ENCODE peak calls at places on chromosomes 5 and 9, in six cellular contexts. One of them, this sample, is unnamed.

GRCh38 chr5:31986101-31986500 is 188.0 kb downstream of the GOLPH3 start:
- DNase-seq in KBM-7: no peak
- DNase-seq in fibroblast of lung: no peak
- DNase-seq in T-helper 1 cell: no peak
- DNase-seq in kidney glomerular epithelial cell: no peak
- DNase-seq in Right ventricle myocardium superior: no peak
- DNase-seq in this sample: no peak

GRCh38 chr9:93112864-93113389 is 16.9 kb downstream of the CARD19 start:
- DNase-seq in KBM-7: no peak
- DNase-seq in fibroblast of lung: no peak
- DNase-seq in T-helper 1 cell: no peak
- DNase-seq in kidney glomerular epithelial cell: no peak
- DNase-seq in Right ventricle myocardium superior: peak; percentile 35
- DNase-seq in this sample: peak; percentile 15

GRCh38 chr5:33530183-33530962 is 89.6 kb downstream of the TARS1 start:
- DNase-seq in KBM-7: no peak
- DNase-seq in fibroblast of lung: no peak
- DNase-seq in T-helper 1 cell: no peak
- DNase-seq in kidney glomerular epithelial cell: no peak
- DNase-seq in Right ventricle myocardium superior: no peak
- DNase-seq in this sample: no peak

GRCh38 chr9:111483419-111483861 is 743 bp downstream of the ECPAS start:
- DNase-seq in KBM-7: no peak
- DNase-seq in fibroblast of lung: no peak
- DNase-seq in T-helper 1 cell: no peak
- DNase-seq in kidney glomerular epithelial cell: no peak
- DNase-seq in Right ventricle myocardium superior: no peak
- DNase-seq in this sample: peak; percentile 31

GRCh38 chr9:113509463-113509862 is 45.9 kb downstream of the RGS3 start:
- DNase-seq in KBM-7: no peak
- DNase-seq in fibroblast of lung: peak; percentile 60
- DNase-seq in T-helper 1 cell: no peak
- DNase-seq in kidney glomerular epithelial cell: no peak
- DNase-seq in Right ventricle myocardium superior: no peak
- DNase-seq in this sample: no peak

GRCh38 chr5:24110019-24110615 is 534.7 kb downstream of the CDH10 start:
- DNase-seq in KBM-7: peak; percentile 28
- DNase-seq in fibroblast of lung: peak; percentile 17
- DNase-seq in T-helper 1 cell: no peak
- DNase-seq in kidney glomerular epithelial cell: peak; percentile 38
- DNase-seq in Right ventricle myocardium superior: no peak
- DNase-seq in this sample: no peak

GRCh38 chr9:88873635-88874034 is 117.6 kb upstream of the S1PR3 start:
- DNase-seq in KBM-7: no peak
- DNase-seq in fibroblast of lung: no peak
- DNase-seq in T-helper 1 cell: no peak
- DNase-seq in kidney glomerular epithelial cell: no peak
- DNase-seq in Right ventricle myocardium superior: no peak
- DNase-seq in this sample: no peak

GRCh38 chr9:110742741-110743371 is 74.3 kb downstream of the MUSK start:
- DNase-seq in KBM-7: no peak
- DNase-seq in fibroblast of lung: peak; percentile 92
- DNase-seq in T-helper 1 cell: no peak
- DNase-seq in kidney glomerular epithelial cell: peak; percentile 37
- DNase-seq in Right ventricle myocardium superior: no peak
- DNase-seq in this sample: no peak

GRCh38 chr5:9347541-9348295 is 198.2 kb downstream of the SEMA5A start:
- DNase-seq in KBM-7: no peak
- DNase-seq in fibroblast of lung: no peak
- DNase-seq in T-helper 1 cell: no peak
- DNase-seq in kidney glomerular epithelial cell: no peak
- DNase-seq in Right ventricle myocardium superior: no peak
- DNase-seq in this sample: no peak

GRCh38 chr5:80963521-80963895 is 3.3 kb downstream of the RASGRF2 start:
- DNase-seq in KBM-7: no peak
- DNase-seq in fibroblast of lung: no peak
- DNase-seq in T-helper 1 cell: no peak
- DNase-seq in kidney glomerular epithelial cell: no peak
- DNase-seq in Right ventricle myocardium superior: no peak
- DNase-seq in this sample: no peak

GRCh38 chr5:97162045-97162444 is 19.6 kb upstream of the LIX1 start:
- DNase-seq in KBM-7: peak; percentile 75
- DNase-seq in fibroblast of lung: peak; percentile 88
- DNase-seq in T-helper 1 cell: no peak
- DNase-seq in kidney glomerular epithelial cell: peak; percentile 79
- DNase-seq in Right ventricle myocardium superior: no peak
- DNase-seq in this sample: peak; percentile 73

GRCh38 chr5:16411741-16412455 is 53.7 kb downstream of the ZNF622 start:
- DNase-seq in KBM-7: no peak
- DNase-seq in fibroblast of lung: no peak
- DNase-seq in T-helper 1 cell: no peak
- DNase-seq in kidney glomerular epithelial cell: peak; percentile 3
- DNase-seq in Right ventricle myocardium superior: no peak
- DNase-seq in this sample: no peak

GRCh38 chr5:31361906-31362900 is 168.7 kb downstream of the CDH6 start:
- DNase-seq in KBM-7: no peak
- DNase-seq in fibroblast of lung: no peak
- DNase-seq in T-helper 1 cell: no peak
- DNase-seq in kidney glomerular epithelial cell: no peak
- DNase-seq in Right ventricle myocardium superior: no peak
- DNase-seq in this sample: no peak

GRCh38 chr5:149149942-149150341 is 8.6 kb downstream of the ABLIM3 start:
- DNase-seq in KBM-7: no peak
- DNase-seq in fibroblast of lung: no peak
- DNase-seq in T-helper 1 cell: no peak
- DNase-seq in kidney glomerular epithelial cell: no peak
- DNase-seq in Right ventricle myocardium superior: no peak
- DNase-seq in this sample: no peak

GRCh38 chr5:32444946-32445758 is 612 bp upstream of the ZFR start:
- DNase-seq in KBM-7: no peak
- DNase-seq in fibroblast of lung: no peak
- DNase-seq in T-helper 1 cell: no peak
- DNase-seq in kidney glomerular epithelial cell: no peak
- DNase-seq in Right ventricle myocardium superior: no peak
- DNase-seq in this sample: no peak

GRCh38 chr5:172854958-172855357 is 20.9 kb downstream of the ERGIC1 start:
- DNase-seq in KBM-7: no peak
- DNase-seq in fibroblast of lung: no peak
- DNase-seq in T-helper 1 cell: no peak
- DNase-seq in kidney glomerular epithelial cell: no peak
- DNase-seq in Right ventricle myocardium superior: no peak
- DNase-seq in this sample: no peak

GRCh38 chr9:116798521-116798920 is 111.4 kb downstream of the TRIM32 start:
- DNase-seq in KBM-7: no peak
- DNase-seq in fibroblast of lung: no peak
- DNase-seq in T-helper 1 cell: no peak
- DNase-seq in kidney glomerular epithelial cell: no peak
- DNase-seq in Right ventricle myocardium superior: no peak
- DNase-seq in this sample: no peak

GRCh38 chr5:88890070-88890781 is 7.2 kb upstream of the MEF2C start:
- DNase-seq in KBM-7: peak; percentile 33
- DNase-seq in fibroblast of lung: no peak
- DNase-seq in T-helper 1 cell: no peak
- DNase-seq in kidney glomerular epithelial cell: no peak
- DNase-seq in Right ventricle myocardium superior: no peak
- DNase-seq in this sample: no peak

GRCh38 chr5:68436686-68437520 is 221.3 kb downstream of the PIK3R1 start:
- DNase-seq in KBM-7: no peak
- DNase-seq in fibroblast of lung: no peak
- DNase-seq in T-helper 1 cell: no peak
- DNase-seq in kidney glomerular epithelial cell: no peak
- DNase-seq in Right ventricle myocardium superior: no peak
- DNase-seq in this sample: no peak

GRCh38 chr9:109961579-109961978 is 181.6 kb downstream of the PALM2AKAP2 start:
- DNase-seq in KBM-7: no peak
- DNase-seq in fibroblast of lung: no peak
- DNase-seq in T-helper 1 cell: no peak
- DNase-seq in kidney glomerular epithelial cell: no peak
- DNase-seq in Right ventricle myocardium superior: no peak
- DNase-seq in this sample: no peak

GRCh38 chr5:73822989-73823339 is 197.0 kb downstream of the ARHGEF28 start:
- DNase-seq in KBM-7: no peak
- DNase-seq in fibroblast of lung: peak; percentile 32
- DNase-seq in T-helper 1 cell: no peak
- DNase-seq in kidney glomerular epithelial cell: peak; percentile 79
- DNase-seq in Right ventricle myocardium superior: no peak
- DNase-seq in this sample: no peak

GRCh38 chr5:143182901-143183820 is 220.3 kb downstream of the NR3C1 start:
- DNase-seq in KBM-7: no peak
- DNase-seq in fibroblast of lung: no peak
- DNase-seq in T-helper 1 cell: no peak
- DNase-seq in kidney glomerular epithelial cell: no peak
- DNase-seq in Right ventricle myocardium superior: peak; percentile 53
- DNase-seq in this sample: no peak

GRCh38 chr9:21590058-21590996 is 108.2 kb upstream of the IFNE start:
- DNase-seq in KBM-7: no peak
- DNase-seq in fibroblast of lung: no peak
- DNase-seq in T-helper 1 cell: no peak
- DNase-seq in kidney glomerular epithelial cell: peak; percentile 19
- DNase-seq in Right ventricle myocardium superior: no peak
- DNase-seq in this sample: no peak

GRCh38 chr5:177327539-177328522 is 16.1 kb upstream of the MXD3 start:
- DNase-seq in KBM-7: no peak
- DNase-seq in fibroblast of lung: peak; percentile 51
- DNase-seq in T-helper 1 cell: no peak
- DNase-seq in kidney glomerular epithelial cell: no peak
- DNase-seq in Right ventricle myocardium superior: peak; percentile 71
- DNase-seq in this sample: no peak

GRCh38 chr5:73298251-73299016 is 125.4 kb downstream of the TMEM174 start:
- DNase-seq in KBM-7: no peak
- DNase-seq in fibroblast of lung: peak; percentile 85
- DNase-seq in T-helper 1 cell: no peak
- DNase-seq in kidney glomerular epithelial cell: no peak
- DNase-seq in Right ventricle myocardium superior: no peak
- DNase-seq in this sample: no peak

GRCh38 chr9:129550199-129550839 is 70.6 kb downstream of the C9orf50 start:
- DNase-seq in KBM-7: no peak
- DNase-seq in fibroblast of lung: peak; percentile 77
- DNase-seq in T-helper 1 cell: no peak
- DNase-seq in kidney glomerular epithelial cell: no peak
- DNase-seq in Right ventricle myocardium superior: peak; percentile 92
- DNase-seq in this sample: peak; percentile 89

GRCh38 chr5:154038241-154038603 is 488 bp downstream of the FAM114A2 start:
- DNase-seq in KBM-7: no peak
- DNase-seq in fibroblast of lung: no peak
- DNase-seq in T-helper 1 cell: peak; percentile 13
- DNase-seq in kidney glomerular epithelial cell: peak; percentile 41
- DNase-seq in Right ventricle myocardium superior: no peak
- DNase-seq in this sample: peak; percentile 16